ENCODE peak calls at places on chromosomes 16 and 17, in ten cellular contexts. B, W, Q, U, L, Z, H, C, R and F are unnamed samples.

GRCh38 chr17:66829883-66830282 is 5.0 kb upstream of the CACNG5 start:
- DNase-seq in U (no peak), W (no peak), Q (no peak), Z (no peak), R (no peak), C (no peak), H (no peak), L (no peak), B (no peak), F (no peak)

GRCh38 chr17:7613769-7614421 is 802 bp downstream of the FXR2 start:
- DNase-seq in Q (no peak), B (no peak), W (peak; percentile 57), H (no peak), L (no peak), U (peak; percentile 24), C (peak; percentile 61), R (no peak), Z (no peak), F (no peak)

GRCh38 chr16:424033-424622 is 1.3 kb upstream of the RAB11FIP3 start:
- DNase-seq in Z (no peak), R (no peak), U (no peak), W (no peak), H (no peak), Q (peak; percentile 35), L (peak; percentile 82), C (peak; percentile 97), B (no peak), F (no peak)

GRCh38 chr16:10045291-10045775 is 136.9 kb downstream of the GRIN2A start:
- DNase-seq in Q (no peak), W (no peak), B (no peak), C (no peak), R (no peak), Z (no peak), H (no peak), L (no peak), U (no peak), F (no peak)

GRCh38 chr17:14745122-14745521 is 444.2 kb downstream of the HS3ST3B1 start:
- DNase-seq in W (no peak), B (no peak), H (no peak), Q (no peak), C (no peak), U (no peak), L (no peak), R (no peak), Z (no peak), F (peak; percentile 82)

GRCh38 chr16:71540-72341 is 690 bp downstream of the RHBDF1 start:
- DNase-seq in H (peak; percentile 85), C (peak; percentile 78), L (peak; percentile 63), B (peak; percentile 89), Z (no peak), U (peak; percentile 29), W (peak; percentile 83), Q (peak; percentile 57), R (no peak), F (peak; percentile 65)

GRCh38 chr17:3918372-3919122 is 2.3 kb upstream of the P2RX1 start:
- DNase-seq in R (no peak), B (no peak), H (no peak), Z (no peak), Q (no peak), C (no peak), W (no peak), L (no peak), U (no peak), F (no peak)

GRCh38 chr17:83055911-83056582 is 23.4 kb upstream of the METRNL start:
- DNase-seq in B (peak; percentile 83), Z (no peak), U (no peak), C (peak; percentile 92), Q (peak; percentile 21), H (peak; percentile 11), R (no peak), W (peak; percentile 45), L (no peak), F (peak; percentile 62)

GRCh38 chr17:1629647-1630310 is 1.1 kb upstream of the SLC43A2 start:
- DNase-seq in H (peak; percentile 84), Q (peak; percentile 84), L (peak; percentile 45), W (peak; percentile 86), U (no peak), B (peak; percentile 86), R (peak; percentile 74), Z (peak; percentile 74), C (no peak), F (peak; percentile 53)

DNA sequence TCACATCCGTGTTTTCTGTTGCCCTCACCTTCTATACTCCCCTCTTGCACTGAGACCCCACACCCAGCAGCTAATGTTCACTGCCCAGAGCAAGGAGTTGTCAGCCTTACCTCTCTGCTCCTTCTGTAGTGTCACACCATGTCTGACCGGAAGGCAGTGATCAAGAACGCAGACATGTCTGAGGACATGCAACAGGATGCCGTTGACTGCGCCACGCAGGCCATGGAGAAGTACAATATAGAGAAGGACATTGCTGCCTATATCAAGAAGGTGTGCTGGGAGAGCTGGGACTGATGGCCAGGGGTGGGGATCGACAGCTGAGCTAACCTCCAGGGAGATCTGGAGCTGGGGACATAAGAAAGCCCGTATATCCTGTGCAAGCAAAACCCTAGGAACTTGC is 3.7 kb downstream of the DYNLL2 start:
- DNase-seq in Q (no peak), U (no peak), W (no peak), B (no peak), C (no peak), R (no peak), L (no peak), H (peak; percentile 28), Z (no peak), F (no peak)
- H3K36me3 ChIP-seq in Q (peaks cover 61% of the 10 kb centered on the region), U (peaks cover 48% of the 10 kb centered on the region), W (no peaks in the 10 kb centered on the region), B (peaks cover 8% of the 10 kb centered on the region), C (peaks cover 25% of the 10 kb centered on the region), R (peaks cover 38% of the 10 kb centered on the region), L (peaks cover 47% of the 10 kb centered on the region), H (peaks cover 45% of the 10 kb centered on the region), Z (peaks cover 32% of the 10 kb centered on the region), F (peaks cover 58% of the 10 kb centered on the region)

GRCh38 chr16:50260206-50261159 is 5.9 kb upstream of the ADCY7 start:
- DNase-seq in U (no peak), R (no peak), Q (no peak), B (peak; percentile 32), C (no peak), H (no peak), Z (no peak), L (no peak), W (peak; percentile 38), F (no peak)
- H3K36me3 ChIP-seq in U (no peaks in the 10 kb centered on the region), R (no peaks in the 10 kb centered on the region), Q (no peaks in the 10 kb centered on the region), B (no peaks in the 10 kb centered on the region), C (no peaks in the 10 kb centered on the region), H (no peaks in the 10 kb centered on the region), Z (no peaks in the 10 kb centered on the region), L (no peaks in the 10 kb centered on the region), W (no peaks in the 10 kb centered on the region), F (no peaks in the 10 kb centered on the region)

DNA sequence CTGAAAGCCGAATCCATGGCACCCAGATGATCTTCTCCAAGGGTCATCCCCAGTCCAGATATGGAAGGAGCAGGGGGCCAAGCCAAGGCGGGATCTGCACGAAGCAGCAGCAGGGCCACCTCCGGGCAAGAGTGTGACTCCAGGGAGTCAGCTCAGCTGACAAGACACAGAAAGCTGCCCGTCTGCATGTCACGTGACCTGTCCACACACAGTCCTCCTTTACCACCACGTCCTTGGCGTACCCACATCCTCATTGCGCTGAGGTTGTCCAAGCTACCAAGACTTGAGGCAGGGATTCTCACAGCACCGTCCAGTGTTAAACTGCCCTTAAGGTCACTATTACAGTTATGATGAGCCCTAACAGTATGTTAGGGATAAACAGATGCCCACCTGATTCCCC is 11.3 kb upstream of the CYTH1 start:
- DNase-seq in R (no peak), Q (no peak), Z (no peak), H (no peak), C (no peak), U (no peak), B (peak; percentile 66), L (no peak), W (no peak), F (no peak)
- H3K36me3 ChIP-seq in R (peaks cover 41% of the 10 kb centered on the region), Q (peaks cover 66% of the 10 kb centered on the region), Z (peaks cover 34% of the 10 kb centered on the region), H (peaks cover 29% of the 10 kb centered on the region), C (peaks cover 29% of the 10 kb centered on the region), U (peaks cover 28% of the 10 kb centered on the region), B (peaks cover 8% of the 10 kb centered on the region), L (peaks cover 19% of the 10 kb centered on the region), W (no peaks in the 10 kb centered on the region), F (peaks cover 10% of the 10 kb centered on the region)

DNA sequence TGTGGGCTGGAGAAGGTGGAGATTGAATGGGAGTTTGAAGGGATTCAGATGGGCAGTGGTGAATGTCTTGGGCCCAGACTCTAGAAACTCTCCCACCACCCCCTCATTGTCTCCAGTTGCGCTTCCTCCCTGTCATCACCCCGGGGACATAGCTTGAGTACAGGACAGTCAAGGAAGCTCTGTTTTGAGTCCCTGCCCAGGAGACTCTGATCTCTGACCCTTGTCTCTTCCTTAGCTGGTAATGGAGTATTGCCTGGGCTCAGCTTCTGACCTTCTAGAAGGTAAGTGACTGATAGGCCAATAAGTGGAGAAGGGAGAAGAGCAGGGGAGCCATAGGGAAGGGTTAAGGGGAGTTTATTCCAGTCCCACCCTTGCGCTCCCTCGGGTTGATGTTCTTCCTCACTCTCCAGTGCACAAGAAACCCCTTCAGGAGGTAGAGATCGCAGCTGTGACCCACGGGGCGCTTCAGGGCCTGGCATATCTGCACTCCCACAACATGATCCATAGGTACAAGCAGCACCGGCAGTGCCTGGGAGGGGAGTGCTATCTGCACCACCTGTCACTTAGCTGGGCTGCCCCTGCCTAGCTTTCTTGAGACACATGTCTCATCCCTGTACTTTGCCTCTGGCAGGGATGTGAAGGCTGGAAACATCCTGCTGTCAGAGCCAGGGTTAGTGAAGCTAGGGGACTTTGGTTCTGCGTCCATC is 5.0 kb downstream of the TAOK2 start:
- DNase-seq in H (no peak), R (no peak), U (no peak), L (no peak), W (no peak), Z (no peak), B (peak; percentile 59), Q (no peak), C (no peak), F (no peak)
- H3K36me3 ChIP-seq in H (peaks cover 50% of the 10 kb centered on the region), R (peaks cover 31% of the 10 kb centered on the region), U (peaks cover 44% of the 10 kb centered on the region), L (peaks cover 64% of the 10 kb centered on the region), W (peaks cover 9% of the 10 kb centered on the region), Z (peaks cover 36% of the 10 kb centered on the region), B (peaks cover 5% of the 10 kb centered on the region), Q (peaks cover 62% of the 10 kb centered on the region), C (peaks cover 35% of the 10 kb centered on the region), F (peaks cover 47% of the 10 kb centered on the region)

DNA sequence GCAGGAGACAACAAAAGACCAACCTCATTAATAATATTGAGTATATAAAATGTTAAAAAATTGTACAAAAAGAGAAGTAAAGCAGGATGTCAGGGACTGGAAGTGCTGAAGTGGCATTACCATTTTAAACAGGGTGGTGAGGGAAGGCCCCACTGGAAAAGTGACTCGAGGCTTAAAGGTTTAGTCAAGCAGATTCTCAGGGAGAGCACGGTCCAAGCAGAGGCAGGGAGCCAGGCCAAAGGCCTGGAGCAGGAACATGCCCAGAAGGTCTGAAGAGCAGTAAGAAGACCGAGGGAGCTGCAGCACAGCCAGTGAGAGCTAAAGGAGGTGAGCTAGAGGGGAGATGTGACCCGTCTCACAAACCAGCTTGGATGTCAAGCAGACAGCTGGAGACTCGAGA is 7.6 kb downstream of the XPO6 start:
- DNase-seq in W (no peak), L (no peak), R (no peak), C (no peak), U (no peak), Q (no peak), H (no peak), Z (no peak), B (no peak), F (no peak)
- H3K36me3 ChIP-seq in W (no peaks in the 10 kb centered on the region), L (peaks cover 59% of the 10 kb centered on the region), R (peaks cover 35% of the 10 kb centered on the region), C (peaks cover 26% of the 10 kb centered on the region), U (peaks cover 19% of the 10 kb centered on the region), Q (peaks cover 84% of the 10 kb centered on the region), H (peaks cover 28% of the 10 kb centered on the region), Z (peaks cover 24% of the 10 kb centered on the region), B (peaks cover 4% of the 10 kb centered on the region), F (peaks cover 6% of the 10 kb centered on the region)

GRCh38 chr17:44850612-44851011 is 2.9 kb downstream of the HIGD1B start:
- DNase-seq in B (no peak), L (peak; percentile 9), C (no peak), W (no peak), Z (no peak), H (no peak), Q (no peak), R (no peak), U (no peak), F (no peak)
- H3K36me3 ChIP-seq in B (peaks cover 4% of the 10 kb centered on the region), L (peaks cover 13% of the 10 kb centered on the region), C (peaks cover 19% of the 10 kb centered on the region), W (no peaks in the 10 kb centered on the region), Z (peaks cover 28% of the 10 kb centered on the region), H (peaks cover 46% of the 10 kb centered on the region), Q (peaks cover 60% of the 10 kb centered on the region), R (peaks cover 33% of the 10 kb centered on the region), U (peaks cover 39% of the 10 kb centered on the region), F (peaks cover 32% of the 10 kb centered on the region)